ENCODE peak calls at places on chromosomes 3 and 15, in four cellular contexts. N is lower lobe of right lung; Q is effector CD4-positive, alpha-beta T cell; D is activated T-helper 1 cell treated with Interleukin-2 at 50 U/mL for 16 hours. K is an unnamed sample.

GRCh38 chr15:63502137-63502801 is 2.1 kb upstream of the USP3 start:
- DNase-seq in N (peak; percentile 67), D (no peak), Q (no peak), K (no peak)

GRCh38 chr15:29685156-29686078 is 136.9 kb downstream of the TJP1 start:
- DNase-seq in N (no peak), D (no peak), Q (no peak), K (no peak)

GRCh38 chr3:37852771-37853170 is 8.9 kb upstream of the CTDSPL start:
- DNase-seq in D (no peak), N (no peak), Q (no peak), K (no peak)

GRCh38 chr3:155184027-155184426 is 103.9 kb downstream of the MME start:
- DNase-seq in N (no peak), Q (no peak), D (no peak), K (no peak)

GRCh38 chr3:123404391-123404790 is 44.5 kb downstream of the ADCY5 start:
- DNase-seq in D (no peak), N (no peak), Q (no peak), K (no peak)

GRCh38 chr15:38746211-38746610 is 181.6 kb upstream of the RASGRP1 start:
- DNase-seq in Q (no peak), D (no peak), N (no peak), K (no peak)

GRCh38 chr3:167895684-167896083 is 160.2 kb downstream of the SERPINI1 start:
- DNase-seq in N (no peak), D (no peak), Q (no peak), K (no peak)

GRCh38 chr3:115623414-115623868 is at the start of gene GAP43:
- DNase-seq in N (no peak), D (no peak), Q (no peak), K (peak; percentile 24)

GRCh38 chr3:159045279-159045678 is 243.4 kb downstream of the MFSD1 start:
- DNase-seq in D (no peak), N (no peak), Q (no peak), K (no peak)

GRCh38 chr15:66224946-66225345 is 28.6 kb downstream of the MEGF11 start:
- DNase-seq in N (no peak), D (no peak), Q (no peak), K (no peak)

GRCh38 chr15:100434038-100434437 is 92.3 kb upstream of the ADAMTS17 start:
- DNase-seq in N (no peak), Q (no peak), D (no peak), K (no peak)

GRCh38 chr3:185270262-185270955 is 16.6 kb upstream of the EHHADH start:
- DNase-seq in D (no peak), N (no peak), Q (no peak), K (no peak)

GRCh38 chr15:85618956-85619491 is 175.7 kb downstream of the KLHL25 start:
- DNase-seq in D (peak; percentile 34), N (no peak), Q (peak; percentile 54), K (peak; percentile 86)

GRCh38 chr15:78241017-78241416 is 6.7 kb upstream of the ACSBG1 start:
- DNase-seq in N (peak; percentile 87), D (peak; percentile 69), Q (peak; percentile 74), K (peak; percentile 74)

GRCh38 chr15:60358935-60359672 is 38.7 kb downstream of the ANXA2 start:
- DNase-seq in D (no peak), Q (no peak), N (no peak), K (no peak)

GRCh38 chr3:179771797-179772196 is 119.0 kb downstream of the USP13 start:
- DNase-seq in Q (no peak), D (no peak), N (no peak), K (no peak)

GRCh38 chr3:185084883-185085282 is 68.0 kb downstream of the C3orf70 start:
- DNase-seq in Q (no peak), N (no peak), D (no peak), K (no peak)

GRCh38 chr3:132625613-132626012 is 28.5 kb downstream of the ACKR4 start:
- DNase-seq in D (no peak), N (no peak), Q (no peak), K (no peak)

GRCh38 chr15:25717116-25717755 is 145.9 kb downstream of the ATP10A start:
- DNase-seq in Q (no peak), D (no peak), N (no peak), K (no peak)

GRCh38 chr15:66654718-66655375 is 47.2 kb upstream of the SMAD6 start:
- DNase-seq in Q (no peak), N (no peak), D (no peak), K (no peak)

GRCh38 chr15:98755138-98755537 is 106.8 kb downstream of the IGF1R start:
- DNase-seq in D (no peak), Q (no peak), N (no peak), K (no peak)

GRCh38 chr3:120597445-120598049 is 1.4 kb downstream of the NDUFB4 start:
- DNase-seq in N (no peak), D (no peak), Q (no peak), K (no peak)

GRCh38 chr15:64251121-64251520 is 88.3 kb upstream of the PPIB start:
- DNase-seq in D (no peak), Q (no peak), N (no peak), K (no peak)

GRCh38 chr15:83413054-83413719 is 34.0 kb upstream of the SH3GL3 start:
- DNase-seq in D (no peak), Q (no peak), N (no peak), K (no peak)

GRCh38 chr15:45458746-45459403 is 63.7 kb downstream of the SLC30A4 start:
- DNase-seq in D (peak; percentile 67), N (peak; percentile 67), Q (peak; percentile 76), K (peak; percentile 82)

GRCh38 chr3:169628567-169628966 is 34.9 kb downstream of the MECOM start:
- DNase-seq in Q (no peak), N (no peak), D (no peak), K (no peak)

GRCh38 chr3:46892285-46893145 is 15.0 kb downstream of the PTH1R start:
- DNase-seq in N (peak; percentile 85), Q (no peak), D (no peak), K (peak; percentile 39)

GRCh38 chr3:42247576-42248027 is 18.4 kb downstream of the CCK start:
- DNase-seq in D (peak; percentile 18), N (no peak), Q (peak; percentile 39), K (peak; percentile 28)

GRCh38 chr3:168511428-168512014 is 415.8 kb upstream of the GOLIM4 start:
- DNase-seq in N (no peak), Q (no peak), D (no peak), K (no peak)

GRCh38 chr3:14175383-14176037 is 2.9 kb downstream of the XPC start:
- DNase-seq in D (peak; percentile 41), Q (peak; percentile 70), N (no peak), K (no peak)

GRCh38 chr3:59243476-59243875 is 193.7 kb upstream of the CFAP20DC start:
- DNase-seq in Q (no peak), D (no peak), N (no peak), K (no peak)

GRCh38 chr3:175818811-175819464 is 959.8 kb downstream of the NAALADL2 start:
- DNase-seq in N (no peak), Q (no peak), D (no peak), K (no peak)

GRCh38 chr3:171028025-171028778 is 1.7 kb upstream of the SLC2A2 start:
- DNase-seq in Q (no peak), D (peak; percentile 8), N (peak; percentile 53), K (peak; percentile 32)

GRCh38 chr15:78712797-78713515 is 71.9 kb upstream of the CHRNB4 start:
- DNase-seq in Q (no peak), D (no peak), N (no peak), K (no peak)

GRCh38 chr3:108127301-108127988 is 36.6 kb upstream of the CD47 start:
- DNase-seq in N (no peak), Q (peak; percentile 39), D (peak; percentile 58), K (no peak)

GRCh38 chr3:189340680-189341460 is 169.1 kb downstream of the TPRG1 start:
- DNase-seq in Q (no peak), N (no peak), D (no peak), K (no peak)

GRCh38 chr3:102238362-102238761 is 196.5 kb upstream of the ZPLD1 start:
- DNase-seq in N (no peak), Q (no peak), D (no peak), K (no peak)

GRCh38 chr3:195542261-195542660 is 864 bp downstream of the PPP1R2 start:
- DNase-seq in D (no peak), Q (no peak), N (no peak), K (no peak)

K was measured in putamen.